ENCODE peak calls at places on chromosomes 2 and 18, in four cellular contexts. One of them, this sample, is unnamed.

GRCh38 chr2:85851253-85851955 is 37.4 kb downstream of the ST3GAL5 start:
- DNase-seq in NCI-H1092 treated with DMSO at 0.1 percent for 48 hours: no peak
- DNase-seq in activated CD8-positive, alpha-beta memory T cell treated with anti-CD3 and anti-CD28 coated beads, Interleukin-2, amount 10 ng/mL, durations not matched to agents 7 days and 5 days: no peak
- DNase-seq in kidney tubule cell: peak
- DNase-seq in this sample: no peak

GRCh38 chr2:150485871-150486538 is 1.5 kb downstream of the RND3 start:
- DNase-seq in NCI-H1092 treated with DMSO at 0.1 percent for 48 hours: peak
- DNase-seq in activated CD8-positive, alpha-beta memory T cell treated with anti-CD3 and anti-CD28 coated beads, Interleukin-2, amount 10 ng/mL, durations not matched to agents 7 days and 5 days: no peak
- DNase-seq in kidney tubule cell: peak
- DNase-seq in this sample: peak

GRCh38 chr2:47655563-47655880 is 127.4 kb upstream of the MSH6 start:
- DNase-seq in NCI-H1092 treated with DMSO at 0.1 percent for 48 hours: no peak
- DNase-seq in activated CD8-positive, alpha-beta memory T cell treated with anti-CD3 and anti-CD28 coated beads, Interleukin-2, amount 10 ng/mL, durations not matched to agents 7 days and 5 days: no peak
- DNase-seq in kidney tubule cell: no peak
- DNase-seq in this sample: no peak

GRCh38 chr2:239593965-239594771 is 193.3 kb upstream of the HDAC4 start:
- DNase-seq in NCI-H1092 treated with DMSO at 0.1 percent for 48 hours: no peak
- DNase-seq in activated CD8-positive, alpha-beta memory T cell treated with anti-CD3 and anti-CD28 coated beads, Interleukin-2, amount 10 ng/mL, durations not matched to agents 7 days and 5 days: no peak
- DNase-seq in kidney tubule cell: no peak
- DNase-seq in this sample: peak

GRCh38 chr2:62340981-62341624 is 145.2 kb downstream of the B3GNT2 start:
- DNase-seq in NCI-H1092 treated with DMSO at 0.1 percent for 48 hours: peak
- DNase-seq in activated CD8-positive, alpha-beta memory T cell treated with anti-CD3 and anti-CD28 coated beads, Interleukin-2, amount 10 ng/mL, durations not matched to agents 7 days and 5 days: no peak
- DNase-seq in kidney tubule cell: peak
- DNase-seq in this sample: peak

GRCh38 chr2:128169497-128169896 is 78.5 kb downstream of the UGGT1 start:
- DNase-seq in NCI-H1092 treated with DMSO at 0.1 percent for 48 hours: no peak
- DNase-seq in activated CD8-positive, alpha-beta memory T cell treated with anti-CD3 and anti-CD28 coated beads, Interleukin-2, amount 10 ng/mL, durations not matched to agents 7 days and 5 days: no peak
- DNase-seq in kidney tubule cell: no peak
- DNase-seq in this sample: no peak

GRCh38 chr18:62334110-62334509 is 9.0 kb downstream of the TNFRSF11A start:
- DNase-seq in NCI-H1092 treated with DMSO at 0.1 percent for 48 hours: no peak
- DNase-seq in activated CD8-positive, alpha-beta memory T cell treated with anti-CD3 and anti-CD28 coated beads, Interleukin-2, amount 10 ng/mL, durations not matched to agents 7 days and 5 days: no peak
- DNase-seq in kidney tubule cell: peak
- DNase-seq in this sample: no peak

GRCh38 chr2:70645733-70646420 is 92.3 kb upstream of the TGFA start:
- DNase-seq in NCI-H1092 treated with DMSO at 0.1 percent for 48 hours: no peak
- DNase-seq in activated CD8-positive, alpha-beta memory T cell treated with anti-CD3 and anti-CD28 coated beads, Interleukin-2, amount 10 ng/mL, durations not matched to agents 7 days and 5 days: no peak
- DNase-seq in kidney tubule cell: peak
- DNase-seq in this sample: no peak

GRCh38 chr2:37561615-37562569 is 109.5 kb downstream of the CDC42EP3 start:
- DNase-seq in NCI-H1092 treated with DMSO at 0.1 percent for 48 hours: no peak
- DNase-seq in activated CD8-positive, alpha-beta memory T cell treated with anti-CD3 and anti-CD28 coated beads, Interleukin-2, amount 10 ng/mL, durations not matched to agents 7 days and 5 days: peak
- DNase-seq in kidney tubule cell: peak
- DNase-seq in this sample: no peak

GRCh38 chr2:28434600-28434989 is 41.9 kb downstream of the FOSL2 start:
- DNase-seq in NCI-H1092 treated with DMSO at 0.1 percent for 48 hours: no peak
- DNase-seq in activated CD8-positive, alpha-beta memory T cell treated with anti-CD3 and anti-CD28 coated beads, Interleukin-2, amount 10 ng/mL, durations not matched to agents 7 days and 5 days: no peak
- DNase-seq in kidney tubule cell: no peak
- DNase-seq in this sample: no peak

GRCh38 chr2:105734762-105735538 is 9.8 kb upstream of the NCK2 start:
- DNase-seq in NCI-H1092 treated with DMSO at 0.1 percent for 48 hours: no peak
- DNase-seq in activated CD8-positive, alpha-beta memory T cell treated with anti-CD3 and anti-CD28 coated beads, Interleukin-2, amount 10 ng/mL, durations not matched to agents 7 days and 5 days: no peak
- DNase-seq in kidney tubule cell: peak
- DNase-seq in this sample: no peak

GRCh38 chr2:196606516-196606915 is 33.0 kb upstream of the CCDC150 start:
- DNase-seq in NCI-H1092 treated with DMSO at 0.1 percent for 48 hours: no peak
- DNase-seq in activated CD8-positive, alpha-beta memory T cell treated with anti-CD3 and anti-CD28 coated beads, Interleukin-2, amount 10 ng/mL, durations not matched to agents 7 days and 5 days: no peak
- DNase-seq in kidney tubule cell: no peak
- DNase-seq in this sample: no peak

GRCh38 chr2:237128026-237128703 is 42.5 kb downstream of the COPS8 start:
- DNase-seq in NCI-H1092 treated with DMSO at 0.1 percent for 48 hours: no peak
- DNase-seq in activated CD8-positive, alpha-beta memory T cell treated with anti-CD3 and anti-CD28 coated beads, Interleukin-2, amount 10 ng/mL, durations not matched to agents 7 days and 5 days: peak
- DNase-seq in kidney tubule cell: peak
- DNase-seq in this sample: no peak

GRCh38 chr2:240455719-240456606 is 20.5 kb downstream of the GPC1 start:
- DNase-seq in NCI-H1092 treated with DMSO at 0.1 percent for 48 hours: no peak
- DNase-seq in activated CD8-positive, alpha-beta memory T cell treated with anti-CD3 and anti-CD28 coated beads, Interleukin-2, amount 10 ng/mL, durations not matched to agents 7 days and 5 days: no peak
- DNase-seq in kidney tubule cell: no peak
- DNase-seq in this sample: no peak

GRCh38 chr2:85974395-85974794 is 85.6 kb upstream of the ST3GAL5 start:
- DNase-seq in NCI-H1092 treated with DMSO at 0.1 percent for 48 hours: no peak
- DNase-seq in activated CD8-positive, alpha-beta memory T cell treated with anti-CD3 and anti-CD28 coated beads, Interleukin-2, amount 10 ng/mL, durations not matched to agents 7 days and 5 days: no peak
- DNase-seq in kidney tubule cell: no peak
- DNase-seq in this sample: no peak

GRCh38 chr2:163717474-163717873 is 18.3 kb downstream of the FIGN start:
- DNase-seq in NCI-H1092 treated with DMSO at 0.1 percent for 48 hours: peak
- DNase-seq in activated CD8-positive, alpha-beta memory T cell treated with anti-CD3 and anti-CD28 coated beads, Interleukin-2, amount 10 ng/mL, durations not matched to agents 7 days and 5 days: no peak
- DNase-seq in kidney tubule cell: no peak
- DNase-seq in this sample: no peak

GRCh38 chr18:23330423-23330822 is 122.7 kb upstream of the RIOK3 start:
- DNase-seq in NCI-H1092 treated with DMSO at 0.1 percent for 48 hours: no peak
- DNase-seq in activated CD8-positive, alpha-beta memory T cell treated with anti-CD3 and anti-CD28 coated beads, Interleukin-2, amount 10 ng/mL, durations not matched to agents 7 days and 5 days: no peak
- DNase-seq in kidney tubule cell: no peak
- DNase-seq in this sample: no peak

GRCh38 chr18:59748628-59749360 is 51.6 kb upstream of the CCBE1 start:
- DNase-seq in NCI-H1092 treated with DMSO at 0.1 percent for 48 hours: no peak
- DNase-seq in activated CD8-positive, alpha-beta memory T cell treated with anti-CD3 and anti-CD28 coated beads, Interleukin-2, amount 10 ng/mL, durations not matched to agents 7 days and 5 days: no peak
- DNase-seq in kidney tubule cell: peak
- DNase-seq in this sample: no peak

GRCh38 chr2:27212626-27213471 is 781 bp upstream of the SLC5A6 start:
- DNase-seq in NCI-H1092 treated with DMSO at 0.1 percent for 48 hours: peak
- DNase-seq in activated CD8-positive, alpha-beta memory T cell treated with anti-CD3 and anti-CD28 coated beads, Interleukin-2, amount 10 ng/mL, durations not matched to agents 7 days and 5 days: peak
- DNase-seq in kidney tubule cell: peak
- DNase-seq in this sample: no peak

GRCh38 chr18:54223568-54224241 is 764 bp downstream of the MBD2 start:
- DNase-seq in NCI-H1092 treated with DMSO at 0.1 percent for 48 hours: peak
- DNase-seq in activated CD8-positive, alpha-beta memory T cell treated with anti-CD3 and anti-CD28 coated beads, Interleukin-2, amount 10 ng/mL, durations not matched to agents 7 days and 5 days: peak
- DNase-seq in kidney tubule cell: peak
- DNase-seq in this sample: peak

GRCh38 chr2:73851274-73851673 is 22.5 kb downstream of the STAMBP start:
- DNase-seq in NCI-H1092 treated with DMSO at 0.1 percent for 48 hours: no peak
- DNase-seq in activated CD8-positive, alpha-beta memory T cell treated with anti-CD3 and anti-CD28 coated beads, Interleukin-2, amount 10 ng/mL, durations not matched to agents 7 days and 5 days: no peak
- DNase-seq in kidney tubule cell: peak
- DNase-seq in this sample: no peak

GRCh38 chr2:66995636-66996035 is 401.5 kb upstream of the ETAA1 start:
- DNase-seq in NCI-H1092 treated with DMSO at 0.1 percent for 48 hours: no peak
- DNase-seq in activated CD8-positive, alpha-beta memory T cell treated with anti-CD3 and anti-CD28 coated beads, Interleukin-2, amount 10 ng/mL, durations not matched to agents 7 days and 5 days: no peak
- DNase-seq in kidney tubule cell: no peak
- DNase-seq in this sample: no peak

GRCh38 chr2:145287686-145288085 is 767.8 kb upstream of the ZEB2 start:
- DNase-seq in NCI-H1092 treated with DMSO at 0.1 percent for 48 hours: no peak
- DNase-seq in activated CD8-positive, alpha-beta memory T cell treated with anti-CD3 and anti-CD28 coated beads, Interleukin-2, amount 10 ng/mL, durations not matched to agents 7 days and 5 days: no peak
- DNase-seq in kidney tubule cell: no peak
- DNase-seq in this sample: no peak

GRCh38 chr2:153074207-153074606 is 355.8 kb downstream of the ARL6IP6 start:
- DNase-seq in NCI-H1092 treated with DMSO at 0.1 percent for 48 hours: no peak
- DNase-seq in activated CD8-positive, alpha-beta memory T cell treated with anti-CD3 and anti-CD28 coated beads, Interleukin-2, amount 10 ng/mL, durations not matched to agents 7 days and 5 days: no peak
- DNase-seq in kidney tubule cell: peak
- DNase-seq in this sample: peak

GRCh38 chr2:52594036-52594435 is 1173.6 kb upstream of the CHAC2 start:
- DNase-seq in NCI-H1092 treated with DMSO at 0.1 percent for 48 hours: no peak
- DNase-seq in activated CD8-positive, alpha-beta memory T cell treated with anti-CD3 and anti-CD28 coated beads, Interleukin-2, amount 10 ng/mL, durations not matched to agents 7 days and 5 days: no peak
- DNase-seq in kidney tubule cell: no peak
- DNase-seq in this sample: peak

GRCh38 chr2:62578837-62579640 is 73.0 kb upstream of the TMEM17 start:
- DNase-seq in NCI-H1092 treated with DMSO at 0.1 percent for 48 hours: no peak
- DNase-seq in activated CD8-positive, alpha-beta memory T cell treated with anti-CD3 and anti-CD28 coated beads, Interleukin-2, amount 10 ng/mL, durations not matched to agents 7 days and 5 days: no peak
- DNase-seq in kidney tubule cell: peak
- DNase-seq in this sample: no peak

GRCh38 chr18:9474103-9474982 is 970 bp upstream of the RALBP1 start:
- DNase-seq in NCI-H1092 treated with DMSO at 0.1 percent for 48 hours: peak
- DNase-seq in activated CD8-positive, alpha-beta memory T cell treated with anti-CD3 and anti-CD28 coated beads, Interleukin-2, amount 10 ng/mL, durations not matched to agents 7 days and 5 days: peak
- DNase-seq in kidney tubule cell: peak
- DNase-seq in this sample: no peak

GRCh38 chr18:9380571-9381390 is 46.2 kb downstream of the TWSG1 start:
- DNase-seq in NCI-H1092 treated with DMSO at 0.1 percent for 48 hours: peak
- DNase-seq in activated CD8-positive, alpha-beta memory T cell treated with anti-CD3 and anti-CD28 coated beads, Interleukin-2, amount 10 ng/mL, durations not matched to agents 7 days and 5 days: no peak
- DNase-seq in kidney tubule cell: no peak
- DNase-seq in this sample: peak

GRCh38 chr2:168530980-168531379 is 74.9 kb downstream of the CERS6 start:
- DNase-seq in NCI-H1092 treated with DMSO at 0.1 percent for 48 hours: no peak
- DNase-seq in activated CD8-positive, alpha-beta memory T cell treated with anti-CD3 and anti-CD28 coated beads, Interleukin-2, amount 10 ng/mL, durations not matched to agents 7 days and 5 days: no peak
- DNase-seq in kidney tubule cell: no peak
- DNase-seq in this sample: no peak

GRCh38 chr2:70086278-70086837 is 919 bp upstream of the PCBP1 start:
- DNase-seq in NCI-H1092 treated with DMSO at 0.1 percent for 48 hours: peak
- DNase-seq in activated CD8-positive, alpha-beta memory T cell treated with anti-CD3 and anti-CD28 coated beads, Interleukin-2, amount 10 ng/mL, durations not matched to agents 7 days and 5 days: peak
- DNase-seq in kidney tubule cell: peak
- DNase-seq in this sample: peak

GRCh38 chr2:216632952-216633615 is at the start of gene IGFBP2:
- DNase-seq in NCI-H1092 treated with DMSO at 0.1 percent for 48 hours: peak
- DNase-seq in activated CD8-positive, alpha-beta memory T cell treated with anti-CD3 and anti-CD28 coated beads, Interleukin-2, amount 10 ng/mL, durations not matched to agents 7 days and 5 days: no peak
- DNase-seq in kidney tubule cell: peak
- DNase-seq in this sample: peak

This sample was measured in NCI-H1417.